ENCODE peak calls at places on chromosome 9, in five cellular contexts. A is right atrium auricular region, F is BJ, I is ovary, S is mucosa of descending colon. Y is an unnamed sample.

GRCh38 chr9:24095246-24095645 is 269.2 kb upstream of the ELAVL2 start:
- DNase-seq in A (no peak), F (no peak), I (no peak), S (no peak), Y (no peak)

GRCh38 chr9:10026585-10026984 is 586.2 kb downstream of the PTPRD start:
- DNase-seq in A (no peak), F (no peak), I (no peak), S (no peak), Y (no peak)

GRCh38 chr9:127904518-127904887 is 5.1 kb upstream of the ST6GALNAC6 start:
- DNase-seq in A (no peak), F (no peak), I (peak; percentile 90), S (no peak), Y (no peak)

GRCh38 chr9:114278881-114279570 is 43.9 kb upstream of the ORM1 start:
- DNase-seq in A (no peak), F (no peak), I (peak; percentile 5), S (peak; percentile 23), Y (peak; percentile 44)

GRCh38 chr9:93467462-93467861 is 14.1 kb upstream of the FAM120AOS start:
- DNase-seq in A (no peak), F (no peak), I (no peak), S (no peak), Y (no peak)

GRCh38 chr9:98021306-98022040 is 35.1 kb upstream of the NANS start:
- DNase-seq in A (no peak), F (no peak), I (no peak), S (no peak), Y (no peak)

GRCh38 chr9:34550016-34550680 is 27.4 kb upstream of the ENHO start:
- DNase-seq in A (peak; percentile 57), F (no peak), I (no peak), S (peak; percentile 18), Y (no peak)

GRCh38 chr9:37480759-37481158 is 5.0 kb upstream of the POLR1E start:
- DNase-seq in A (no peak), F (no peak), I (no peak), S (no peak), Y (no peak)

GRCh38 chr9:24590432-24590831 is 44.7 kb upstream of the IZUMO3 start:
- DNase-seq in A (no peak), F (no peak), I (no peak), S (no peak), Y (no peak)

GRCh38 chr9:126861707-126862460 is 1.4 kb downstream of the ZBTB34 start:
- DNase-seq in A (no peak), F (no peak), I (no peak), S (no peak), Y (peak; percentile 62)

GRCh38 chr9:71308454-71308853 is 187.0 kb upstream of the TRPM3 start:
- DNase-seq in A (no peak), F (no peak), I (no peak), S (no peak), Y (no peak)

GRCh38 chr9:71303351-71303750 is 181.9 kb upstream of the TRPM3 start:
- DNase-seq in A (no peak), F (no peak), I (no peak), S (no peak), Y (peak; percentile 39)

GRCh38 chr9:71306134-71306533 is 184.7 kb upstream of the TRPM3 start:
- DNase-seq in A (no peak), F (no peak), I (no peak), S (no peak), Y (no peak)

GRCh38 chr9:71302776-71303175 is 181.4 kb upstream of the TRPM3 start:
- DNase-seq in A (no peak), F (no peak), I (no peak), S (no peak), Y (peak; percentile 25)
- H3K4me3 ChIP-seq in A (no peak overlapping the region), F (no peak overlapping the region), I (no peak overlapping the region), S (no peak overlapping the region), Y (no peak overlapping the region)

GRCh38 chr9:95246547-95246946 is 71.0 kb downstream of the FANCC start:
- DNase-seq in A (no peak), F (no peak), I (no peak), S (no peak), Y (no peak)

GRCh38 chr9:95239071-95239470 is 78.4 kb downstream of the FANCC start:
- DNase-seq in A (no peak), F (no peak), I (no peak), S (no peak), Y (no peak)

GRCh38 chr9:95237336-95237735 is 80.2 kb downstream of the FANCC start:
- DNase-seq in A (no peak), F (no peak), I (no peak), S (no peak), Y (no peak)

GRCh38 chr9:95242613-95243012 is 74.9 kb downstream of the FANCC start:
- DNase-seq in A (no peak), F (no peak), I (no peak), S (no peak), Y (no peak)
- TF ChIP-seq CTCF in A (no peak), F (no peak), I (no peak), S (no peak), Y (no peak)

GRCh38 chr9:108443278-108443633 is 412.5 kb downstream of the ACTL7B start:
- DNase-seq in A (no peak), F (peak; percentile 26), I (no peak), S (no peak), Y (no peak)
- H3K4me3 ChIP-seq in A (no peak overlapping the region), F (no peak overlapping the region), I (no peak overlapping the region), S (no peak overlapping the region), Y (no peak overlapping the region)

DNA sequence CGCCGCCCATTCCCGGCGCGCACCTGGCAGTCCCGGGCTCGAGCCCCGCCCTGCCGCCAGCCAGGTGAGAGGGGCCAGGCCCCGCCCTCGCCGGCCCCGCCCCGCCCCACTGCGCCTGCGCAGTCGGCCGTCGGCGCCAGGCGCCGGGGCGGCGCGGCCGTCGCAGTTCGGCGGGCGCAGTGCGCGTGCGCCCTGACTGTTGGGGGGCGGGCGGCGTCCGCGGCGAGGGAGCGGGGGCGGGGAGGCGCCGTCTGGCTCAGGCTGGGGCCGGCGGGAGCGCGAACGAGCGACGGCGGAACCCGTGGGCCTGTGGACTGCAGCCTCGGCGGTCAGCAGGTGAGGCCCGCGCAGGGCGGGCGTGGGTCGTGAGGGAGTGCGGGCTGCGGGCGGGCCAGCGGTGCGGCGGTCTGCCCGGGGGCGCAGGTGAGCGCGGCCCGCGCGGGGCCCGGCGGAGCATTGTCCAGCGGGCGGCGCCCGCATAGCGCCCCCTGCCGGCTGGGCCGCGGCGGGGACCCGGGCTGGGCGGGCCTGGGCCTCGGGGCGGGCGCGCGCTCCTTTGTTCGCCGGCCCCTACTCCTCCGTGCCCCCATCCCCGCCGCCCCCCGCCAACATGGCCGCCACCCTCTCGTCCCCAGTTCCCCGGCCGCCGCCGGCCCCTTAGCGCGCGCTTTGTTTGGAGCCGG is at the start of gene SPIN1:
- DNase-seq in A (no peak), F (no peak), I (peak; percentile 83), S (peak; percentile 88), Y (peak; percentile 84)
- TF ChIP-seq CTCF in A (peak; percentile 59), F (peak; percentile 8), I (peak; percentile 54), S (peak; percentile 77), Y (peak; percentile 11)

GRCh38 chr9:135503371-135504261 is 3.1 kb downstream of the MRPS2 start:
- DNase-seq in A (no peak), F (no peak), I (no peak), S (peak; percentile 40), Y (no peak)

GRCh38 chr9:135500525-135501260 is at the start of gene MRPS2:
- DNase-seq in A (peak; percentile 74), F (no peak), I (peak; percentile 81), S (peak; percentile 91), Y (peak; percentile 84)

GRCh38 chr9:135502873-135503321 is 2.4 kb downstream of the MRPS2 start:
- DNase-seq in A (no peak), F (no peak), I (no peak), S (no peak), Y (no peak)

GRCh38 chr9:135501261-135502167 is 1.0 kb downstream of the MRPS2 start:
- DNase-seq in A (no peak), F (no peak), I (no peak), S (peak; percentile 54), Y (no peak)

DNA sequence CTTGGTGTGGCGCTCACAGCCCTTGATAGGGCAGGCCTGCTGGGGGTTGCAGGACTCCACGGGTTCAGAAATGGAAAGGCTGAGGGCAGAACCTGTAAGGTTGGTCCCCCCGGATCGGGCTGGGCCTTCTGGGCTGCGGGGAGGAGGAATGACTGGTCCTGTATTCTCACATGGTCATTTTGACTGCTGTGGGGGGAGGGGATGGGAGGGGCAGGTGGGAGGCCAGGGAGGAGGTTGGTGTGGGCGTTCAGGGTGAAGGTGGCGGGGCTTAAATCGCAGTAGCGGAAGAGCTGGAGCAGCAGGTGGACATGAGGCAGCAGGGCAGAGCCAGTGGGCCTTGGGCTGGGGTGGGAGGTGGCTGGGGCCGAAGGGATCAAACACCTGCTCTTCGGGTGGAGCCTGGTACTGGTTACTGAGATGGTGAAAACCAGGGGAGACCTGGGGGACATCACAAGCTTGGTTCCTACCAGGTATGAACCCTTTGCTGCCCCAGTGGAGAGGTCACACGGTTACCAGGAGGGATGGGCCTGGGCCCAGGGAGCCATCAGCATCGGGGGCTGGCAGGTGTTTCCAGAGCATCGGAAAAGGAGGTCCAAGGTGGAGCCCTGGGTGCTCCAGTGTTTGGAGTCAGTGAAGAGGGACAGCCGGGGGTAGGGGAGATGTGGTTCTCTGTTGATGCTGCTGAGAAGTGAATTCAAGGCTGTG is 1.8 kb downstream of the MRPS2 start:
- DNase-seq in A (no peak), F (no peak), I (no peak), S (peak; percentile 42), Y (no peak)
- H3K4me3 ChIP-seq in A (no peak overlapping the region), F (no peak overlapping the region), I (no peak overlapping the region), S (no peak overlapping the region), Y (no peak overlapping the region)

GRCh38 chr9:99353408-99353807 is 131.3 kb downstream of the SEC61B start:
- DNase-seq in A (no peak), F (peak; percentile 92), I (no peak), S (no peak), Y (peak; percentile 94)

GRCh38 chr9:99350461-99350860 is 128.4 kb downstream of the SEC61B start:
- DNase-seq in A (no peak), F (no peak), I (no peak), S (no peak), Y (no peak)

GRCh38 chr9:99349870-99350269 is 127.8 kb downstream of the SEC61B start:
- DNase-seq in A (no peak), F (no peak), I (no peak), S (no peak), Y (no peak)

GRCh38 chr9:99352786-99353185 is 130.7 kb downstream of the SEC61B start:
- DNase-seq in A (no peak), F (peak; percentile 71), I (no peak), S (no peak), Y (no peak)

DNA sequence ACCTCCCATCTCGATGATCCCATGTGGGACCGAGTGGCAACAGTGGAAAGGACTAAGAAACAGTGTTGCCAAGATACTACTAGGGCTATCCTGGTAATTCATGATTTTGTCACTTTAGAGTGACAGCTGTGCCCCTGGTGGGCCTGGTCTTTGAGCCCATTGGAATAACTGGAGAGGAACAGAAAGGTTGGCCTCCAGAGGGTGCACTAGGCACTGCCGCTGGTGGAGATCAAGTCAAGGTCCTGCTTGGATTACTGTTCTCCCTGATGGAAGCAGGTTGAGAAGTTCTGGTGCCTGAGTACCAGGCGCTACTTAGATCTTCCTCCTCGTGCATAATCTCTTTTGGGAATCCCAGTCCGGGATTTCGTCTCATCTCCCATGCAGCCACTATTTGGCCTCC is 129.6 kb downstream of the SEC61B start:
- DNase-seq in A (no peak), F (no peak), I (no peak), S (no peak), Y (no peak)
- TF ChIP-seq CTCF in A (no peak), F (no peak), I (no peak), S (no peak), Y (peak; percentile 15)

GRCh38 chr9:77647659-77648457 is at the start of gene GNA14:
- DNase-seq in A (peak; percentile 61), F (no peak), I (peak; percentile 27), S (peak; percentile 62), Y (peak; percentile 36)
- H3K4me3 ChIP-seq in A (peak within 1 kb of the TSS; percentile 50), F (peak within 1 kb of the TSS; percentile 30), I (peak within 1 kb of the TSS; percentile 52), S (peak within 1 kb of the TSS; percentile 22), Y (peak within 1 kb of the TSS; percentile 53)

Y was measured in cardiac fibroblast.